ENCODE peak calls at places on chromosome 10, in six cellular contexts. N is body of pancreas, V is anterior cingulate cortex, Z is T1000, O is AG04450, M is adipocyte. I is an unnamed sample.

GRCh38 chr10:20059084-20059835 is 243.0 kb downstream of the PLXDC2 start:
- DNase-seq in N (no peak), V (no peak), Z (no peak), O (no peak), M (no peak), I (no peak)

GRCh38 chr10:114899982-114900381 is 38.0 kb upstream of the TRUB1 start:
- DNase-seq in N (no peak), V (no peak), Z (no peak), O (no peak), M (no peak), I (no peak)

GRCh38 chr10:102835007-102835482 is 2.2 kb downstream of the CYP17A1 start:
- DNase-seq in N (peak), V (peak), Z (peak), O (peak), M (peak), I (peak)

GRCh38 chr10:3491571-3491970 is 293.4 kb downstream of the KLF6 start:
- DNase-seq in N (no peak), V (no peak), Z (no peak), O (no peak), M (no peak), I (no peak)

GRCh38 chr10:113047963-113048781 is 98.1 kb downstream of the TCF7L2 start:
- DNase-seq in N (no peak), V (no peak), Z (no peak), O (no peak), M (peak), I (no peak)

GRCh38 chr10:79379512-79380124 is 32.3 kb downstream of the PPIF start:
- DNase-seq in N (no peak), V (no peak), Z (no peak), O (no peak), M (no peak), I (no peak)

GRCh38 chr10:124174071-124174566 is 80.7 kb upstream of the CHST15 start:
- DNase-seq in N (no peak), V (no peak), Z (no peak), O (no peak), M (no peak), I (no peak)

GRCh38 chr10:124701881-124702656 is 42.1 kb downstream of the FAM53B start:
- DNase-seq in N (peak), V (no peak), Z (no peak), O (no peak), M (no peak), I (no peak)

GRCh38 chr10:62373995-62374861 is at the start of gene ZNF365:
- DNase-seq in N (peak), V (peak), Z (peak), O (no peak), M (peak), I (peak)

GRCh38 chr10:61548371-61548770 is 95.2 kb upstream of the TMEM26 start:
- DNase-seq in N (no peak), V (no peak), Z (no peak), O (no peak), M (no peak), I (no peak)

GRCh38 chr10:103849212-103849877 is 6.0 kb downstream of the SH3PXD2A start:
- DNase-seq in N (no peak), V (no peak), Z (no peak), O (no peak), M (no peak), I (no peak)

GRCh38 chr10:111206521-111206920 is 129.7 kb downstream of the ADRA2A start:
- DNase-seq in N (no peak), V (no peak), Z (no peak), O (no peak), M (no peak), I (no peak)

GRCh38 chr10:118595598-118596425 is at the start of gene PRLHR:
- DNase-seq in N (peak), V (no peak), Z (no peak), O (no peak), M (peak), I (no peak)

GRCh38 chr10:102596506-102596971 is 47.7 kb upstream of the TRIM8 start:
- DNase-seq in N (peak), V (no peak), Z (no peak), O (no peak), M (peak), I (no peak)

GRCh38 chr10:4081691-4082111 is 296.7 kb upstream of the KLF6 start:
- DNase-seq in N (peak), V (no peak), Z (no peak), O (no peak), M (peak), I (no peak)

GRCh38 chr10:121244791-121245190 is 353.5 kb downstream of the FGFR2 start:
- DNase-seq in N (no peak), V (no peak), Z (no peak), O (no peak), M (no peak), I (no peak)

GRCh38 chr10:3787816-3788215 is 2.8 kb upstream of the KLF6 start:
- DNase-seq in N (no peak), V (no peak), Z (no peak), O (no peak), M (no peak), I (no peak)

GRCh38 chr10:13272164-13272571 is 27.7 kb downstream of the PHYH start:
- DNase-seq in N (peak), V (peak), Z (no peak), O (peak), M (peak), I (peak)

GRCh38 chr10:97498841-97499560 is at the start of gene UBTD1:
- DNase-seq in N (peak), V (no peak), Z (peak), O (no peak), M (peak), I (no peak)

GRCh38 chr10:107056160-107056559 is 108.3 kb downstream of the SORCS1 start:
- DNase-seq in N (no peak), V (no peak), Z (no peak), O (no peak), M (no peak), I (no peak)